ENCODE peak calls at places on chromosomes 7 and 10, in six cellular contexts. Y, O, Q, L, U and W are unnamed samples.

GRCh38 chr10:269440-270074 is 134.3 kb downstream of the ZMYND11 start:
- DNase-seq in Y (no peak), L (no peak), Q (no peak), O (no peak), U (no peak), W (no peak)

GRCh38 chr10:124732931-124733536 is 11.1 kb downstream of the FAM53B start:
- DNase-seq in Y (no peak), Q (peak), O (peak), U (no peak), L (peak), W (no peak)

GRCh38 chr10:87579563-87579962 is 74.9 kb downstream of the MINPP1 start:
- DNase-seq in L (no peak), O (no peak), Y (no peak), Q (no peak), U (no peak), W (no peak)

GRCh38 chr10:23065549-23065948 is 29.8 kb upstream of the MSRB2 start:
- DNase-seq in Q (peak), L (peak), Y (no peak), U (peak), O (no peak), W (peak)

GRCh38 chr7:38185938-38186337 is 7.9 kb downstream of the STARD3NL start:
- DNase-seq in U (no peak), Y (no peak), O (no peak), Q (no peak), L (no peak), W (no peak)

GRCh38 chr10:132416566-132417248 is 19.7 kb downstream of the PWWP2B start:
- DNase-seq in Y (no peak), U (no peak), Q (no peak), O (peak), L (no peak), W (no peak)

GRCh38 chr7:134585897-134586296 is 37.0 kb downstream of the AKR1B15 start:
- DNase-seq in Q (no peak), Y (no peak), U (no peak), L (no peak), O (no peak), W (no peak)

GRCh38 chr7:42858570-42858969 is 53.3 kb downstream of the C7orf25 start:
- DNase-seq in L (no peak), Y (no peak), U (no peak), Q (peak), O (no peak), W (no peak)

GRCh38 chr10:22554481-22555182 is 159.7 kb downstream of the PIP4K2A start:
- DNase-seq in L (peak), Y (no peak), U (peak), O (no peak), Q (no peak), W (peak)

GRCh38 chr10:132961864-132962622 is 19.7 kb upstream of the CFAP46 start:
- DNase-seq in U (peak), Y (no peak), O (peak), Q (peak), L (no peak), W (no peak)

GRCh38 chr10:25934673-25935139 is 677 bp downstream of the MYO3A start:
- DNase-seq in L (no peak), Q (no peak), O (no peak), U (no peak), Y (no peak), W (no peak)
- TF ChIP-seq CTCF in L (no peak), Q (no peak), O (no peak), U (peak), Y (no peak), W (peak)

GRCh38 chr7:101546308-101546936 is 82.7 kb downstream of the MYL10 start:
- DNase-seq in Q (no peak), Y (no peak), O (peak), U (no peak), L (no peak), W (no peak)
- H3K4me3 ChIP-seq in Q (no peak), Y (no peak), O (no peak), U (no peak), L (no peak), W (no peak)

DNA sequence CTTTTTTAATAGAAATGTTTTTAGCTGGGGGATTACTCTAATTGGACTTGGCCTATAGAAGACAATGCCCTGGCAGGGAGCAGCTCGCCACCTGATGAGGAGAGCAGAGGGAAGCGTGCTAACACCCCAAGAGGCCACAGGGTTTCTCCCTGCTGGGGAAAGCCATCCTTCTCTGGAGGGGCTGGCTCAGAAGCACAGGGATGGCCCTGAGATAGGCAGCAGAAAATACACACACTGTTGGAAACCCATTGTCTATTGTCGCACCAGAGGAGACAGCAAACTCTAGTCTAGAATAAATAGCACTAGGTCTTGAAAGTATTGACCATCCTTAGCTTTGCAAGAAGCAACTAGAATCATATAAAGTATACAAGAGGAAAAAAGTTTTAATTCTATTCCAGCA is 5.4 kb downstream of the COBL start:
- DNase-seq in Q (no peak), Y (no peak), O (no peak), U (no peak), L (no peak), W (no peak)
- H3K27ac ChIP-seq in Q (no peak), Y (no peak), O (no peak), U (no peak), L (no peak), W (no peak)

DNA sequence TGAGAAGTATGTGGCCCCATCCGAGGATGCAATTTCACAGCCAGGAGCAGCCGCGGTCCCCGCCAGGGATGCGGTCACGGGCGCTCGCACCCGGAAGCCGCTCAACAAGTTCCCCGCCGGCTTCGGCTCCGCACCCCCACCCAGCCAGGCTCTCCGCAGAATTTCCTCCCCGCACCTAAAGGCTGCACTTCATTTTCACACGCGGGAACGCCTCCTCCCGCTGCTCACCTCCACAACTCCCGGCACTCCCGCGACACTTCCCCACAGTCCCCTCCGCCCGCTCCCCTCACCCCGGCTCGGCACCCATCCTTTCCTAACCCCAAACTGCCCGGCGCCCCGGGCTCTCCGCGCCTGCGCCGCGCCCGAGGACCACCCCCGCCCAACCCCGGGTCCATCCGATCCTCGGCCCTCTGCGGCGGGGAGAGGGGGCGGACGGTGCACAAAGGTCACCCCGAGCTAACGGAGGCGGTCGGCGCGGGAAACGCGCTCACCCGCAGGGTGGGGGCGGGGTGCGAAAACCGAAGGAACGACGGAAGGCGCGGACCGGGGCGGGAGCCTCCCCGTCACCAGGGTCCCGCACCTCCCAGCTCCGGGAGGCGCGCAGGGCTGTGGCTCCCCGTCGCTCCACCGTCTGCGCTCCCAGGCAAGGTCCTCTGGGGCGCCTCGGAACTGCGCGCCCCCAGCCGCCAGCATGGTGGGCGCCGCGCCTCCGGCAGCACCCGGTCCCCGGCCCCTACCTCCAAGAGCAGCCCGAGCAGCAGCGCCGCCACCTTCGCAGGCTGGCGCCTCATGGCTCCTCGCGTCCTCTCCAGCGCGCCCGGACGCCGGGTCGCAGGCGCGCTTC is 546 bp downstream of the VOPP1 start:
- DNase-seq in Y (no peak), L (no peak), U (peak), Q (peak), O (peak), W (peak)
- TF ChIP-seq CTCF in Y (no peak), L (peak), U (no peak), Q (no peak), O (no peak), W (no peak)

GRCh38 chr7:2523941-2524807 is 4.6 kb downstream of the LFNG start:
- DNase-seq in Q (peak), Y (peak), U (peak), O (peak), L (no peak), W (no peak)
- H3K4me3 ChIP-seq in Q (peak), Y (peak), U (peak), O (peak), L (no peak), W (peak)